ENCODE peak calls at places on chromosomes 11 and 22, in ten cellular contexts. M is AG04450; S is neural progenitor cell; C is colonic mucosa; A is heart left ventricle; J is adrenal gland; N is stomach; Q is CD4-positive, alpha-beta T cell; G is heart right ventricle; F is coronary artery. W is an unnamed sample.

GRCh38 chr11:116376054-116376453 is 396.7 kb downstream of the BUD13 start:
- DNase-seq in F (no peak), J (no peak), N (no peak), A (no peak), M (no peak), S (no peak), Q (no peak), G (no peak), C (no peak), W (no peak)

GRCh38 chr22:23822101-23822671 is 16.6 kb downstream of the DERL3 start:
- DNase-seq in C (no peak), G (no peak), N (no peak), Q (no peak), S (no peak), A (peak), F (no peak), M (no peak), J (no peak), W (no peak)

GRCh38 chr11:108865411-108865810 is 200.5 kb downstream of the DDX10 start:
- DNase-seq in C (no peak), Q (no peak), G (no peak), S (no peak), M (no peak), F (no peak), A (no peak), J (no peak), N (no peak), W (no peak)

GRCh38 chr11:113888848-113889247 is 13.5 kb upstream of the USP28 start:
- DNase-seq in F (no peak), N (no peak), J (no peak), C (no peak), S (no peak), M (no peak), A (no peak), Q (no peak), G (no peak), W (no peak)

GRCh38 chr11:112963368-112963955 is 2.2 kb downstream of the NCAM1 start:
- DNase-seq in Q (no peak), N (no peak), C (no peak), G (no peak), M (no peak), J (peak), S (peak), A (no peak), F (no peak), W (no peak)

GRCh38 chr22:20569059-20570058 is 61.9 kb downstream of the MED15 start:
- DNase-seq in F (peak), M (peak), S (no peak), C (no peak), Q (peak), A (peak), G (peak), N (peak), J (peak), W (peak)

GRCh38 chr11:70443043-70444030 is 45.0 kb downstream of the CTTN start:
- DNase-seq in F (no peak), S (no peak), M (no peak), C (no peak), G (no peak), N (no peak), A (no peak), J (no peak), Q (no peak), W (no peak)

GRCh38 chr11:102853956-102854355 is 10.5 kb upstream of the MMP3 start:
- DNase-seq in A (no peak), J (no peak), Q (no peak), C (peak), S (no peak), F (no peak), N (no peak), G (no peak), M (no peak), W (peak)

GRCh38 chr22:38882480-38882879 is 10.5 kb upstream of the CBX6 start:
- DNase-seq in G (no peak), N (no peak), J (peak), A (no peak), M (no peak), Q (no peak), C (no peak), S (no peak), F (peak), W (no peak)

GRCh38 chr22:20965104-20965887 is 1.8 kb upstream of the AIFM3 start:
- DNase-seq in N (no peak), G (no peak), A (peak), M (no peak), F (no peak), S (peak), J (no peak), Q (no peak), C (peak), W (no peak)

GRCh38 chr11:85809881-85810280 is 1.1 kb downstream of the SYTL2 start:
- DNase-seq in G (no peak), N (no peak), F (no peak), Q (no peak), J (no peak), S (peak), M (no peak), A (peak), C (peak), W (no peak)

GRCh38 chr22:38180841-38181452 is 683 bp downstream of the PLA2G6 start:
- DNase-seq in N (peak), J (peak), C (peak), A (peak), F (no peak), Q (peak), M (no peak), G (no peak), S (no peak), W (peak)

GRCh38 chr11:103541186-103541795 is 432.1 kb downstream of the DYNC2H1 start:
- DNase-seq in M (no peak), G (no peak), C (no peak), F (no peak), S (no peak), A (no peak), N (no peak), Q (no peak), J (no peak), W (no peak)

GRCh38 chr11:32374261-32374711 is 61.1 kb downstream of the WT1 start:
- DNase-seq in F (no peak), Q (peak), J (no peak), C (peak), M (no peak), G (no peak), N (no peak), A (no peak), S (peak), W (peak)

GRCh38 chr11:1756024-1756561 is 5.7 kb upstream of the IFITM10 start:
- DNase-seq in Q (no peak), M (no peak), J (peak), A (no peak), C (no peak), F (no peak), N (peak), G (peak), S (no peak), W (no peak)

GRCh38 chr11:116837231-116838091 is at the start of gene APOA1:
- DNase-seq in N (no peak), Q (no peak), F (no peak), M (no peak), G (peak), A (no peak), C (no peak), S (peak), J (no peak), W (peak)

GRCh38 chr11:57336111-57336666 is 497 bp upstream of the SSRP1 start:
- DNase-seq in M (no peak), N (no peak), F (no peak), G (no peak), C (no peak), J (no peak), Q (no peak), S (no peak), A (no peak), W (no peak)

GRCh38 chr11:133928628-133929059 is 28.1 kb downstream of the IGSF9B start:
- DNase-seq in Q (peak), S (no peak), C (peak), J (no peak), M (no peak), F (no peak), G (no peak), N (peak), A (no peak), W (no peak)

GRCh38 chr11:64000740-64001514 is 14.7 kb downstream of the OTUB1 start:
- DNase-seq in A (no peak), S (peak), J (no peak), Q (no peak), N (no peak), C (no peak), G (no peak), F (no peak), M (no peak), W (no peak)

GRCh38 chr11:452203-452744 is 2.2 kb downstream of the PTDSS2 start:
- DNase-seq in G (no peak), J (no peak), A (no peak), M (no peak), C (no peak), S (no peak), Q (no peak), F (no peak), N (no peak), W (no peak)

GRCh38 chr11:65506770-65507485 is 8.1 kb downstream of the MALAT1 start:
- DNase-seq in G (no peak), Q (peak), C (peak), F (peak), N (peak), A (no peak), J (peak), M (peak), S (peak), W (peak)

GRCh38 chr11:117925198-117925925 is 3.8 kb downstream of the TMPRSS13 start:
- DNase-seq in M (no peak), C (no peak), N (no peak), S (no peak), Q (no peak), A (no peak), J (no peak), F (no peak), G (peak), W (no peak)

GRCh38 chr11:63244862-63245261 is 1.5 kb upstream of the SLC22A25 start:
- DNase-seq in G (no peak), M (no peak), Q (no peak), N (no peak), A (no peak), J (no peak), C (no peak), S (no peak), F (no peak), W (no peak)

GRCh38 chr22:27965547-27965946 is 46.5 kb upstream of the PITPNB start:
- DNase-seq in A (no peak), Q (no peak), F (no peak), S (no peak), C (no peak), G (no peak), N (no peak), J (no peak), M (no peak), W (peak)

GRCh38 chr22:28923826-28924732 is 40.7 kb downstream of the ZNRF3 start:
- DNase-seq in C (peak), A (peak), M (no peak), J (peak), G (peak), F (no peak), N (peak), S (no peak), Q (no peak), W (peak)

GRCh38 chr11:58493676-58494075 is 14.2 kb downstream of the OR5B21 start:
- DNase-seq in C (no peak), Q (no peak), N (no peak), A (no peak), M (no peak), F (no peak), J (no peak), G (no peak), S (no peak), W (no peak)

GRCh38 chr11:115362997-115363396 is 141.2 kb downstream of the CADM1 start:
- DNase-seq in C (no peak), F (no peak), A (no peak), J (no peak), Q (no peak), M (no peak), G (no peak), N (no peak), S (no peak), W (no peak)

GRCh38 chr22:41395531-41396240 is 13.9 kb downstream of the TEF start:
- DNase-seq in J (no peak), S (no peak), G (no peak), A (no peak), M (no peak), F (no peak), C (no peak), Q (no peak), N (no peak), W (no peak)
- H3K27ac ChIP-seq in J (no peak), S (no peak), G (no peak), A (no peak), M (no peak), F (no peak), C (no peak), Q (no peak), N (no peak), W (no peak)

GRCh38 chr11:44270403-44271192 is 39.3 kb downstream of the ALX4 start:
- DNase-seq in S (no peak), Q (no peak), F (peak), J (no peak), G (no peak), A (no peak), C (no peak), N (no peak), M (no peak), W (no peak)

GRCh38 chr11:44268073-44268806 is 41.7 kb downstream of the ALX4 start:
- DNase-seq in Q (no peak), J (no peak), S (no peak), N (no peak), A (no peak), G (no peak), M (no peak), F (peak), C (no peak), W (no peak)

GRCh38 chr11:44268807-44269080 is 41.2 kb downstream of the ALX4 start:
- DNase-seq in J (no peak), S (no peak), C (no peak), Q (no peak), F (no peak), A (no peak), G (no peak), M (no peak), N (no peak), W (no peak)

GRCh38 chr11:44271286-44271685 is 38.7 kb downstream of the ALX4 start:
- DNase-seq in A (no peak), C (no peak), S (no peak), N (no peak), F (no peak), J (no peak), G (no peak), M (no peak), Q (no peak), W (no peak)

DNA sequence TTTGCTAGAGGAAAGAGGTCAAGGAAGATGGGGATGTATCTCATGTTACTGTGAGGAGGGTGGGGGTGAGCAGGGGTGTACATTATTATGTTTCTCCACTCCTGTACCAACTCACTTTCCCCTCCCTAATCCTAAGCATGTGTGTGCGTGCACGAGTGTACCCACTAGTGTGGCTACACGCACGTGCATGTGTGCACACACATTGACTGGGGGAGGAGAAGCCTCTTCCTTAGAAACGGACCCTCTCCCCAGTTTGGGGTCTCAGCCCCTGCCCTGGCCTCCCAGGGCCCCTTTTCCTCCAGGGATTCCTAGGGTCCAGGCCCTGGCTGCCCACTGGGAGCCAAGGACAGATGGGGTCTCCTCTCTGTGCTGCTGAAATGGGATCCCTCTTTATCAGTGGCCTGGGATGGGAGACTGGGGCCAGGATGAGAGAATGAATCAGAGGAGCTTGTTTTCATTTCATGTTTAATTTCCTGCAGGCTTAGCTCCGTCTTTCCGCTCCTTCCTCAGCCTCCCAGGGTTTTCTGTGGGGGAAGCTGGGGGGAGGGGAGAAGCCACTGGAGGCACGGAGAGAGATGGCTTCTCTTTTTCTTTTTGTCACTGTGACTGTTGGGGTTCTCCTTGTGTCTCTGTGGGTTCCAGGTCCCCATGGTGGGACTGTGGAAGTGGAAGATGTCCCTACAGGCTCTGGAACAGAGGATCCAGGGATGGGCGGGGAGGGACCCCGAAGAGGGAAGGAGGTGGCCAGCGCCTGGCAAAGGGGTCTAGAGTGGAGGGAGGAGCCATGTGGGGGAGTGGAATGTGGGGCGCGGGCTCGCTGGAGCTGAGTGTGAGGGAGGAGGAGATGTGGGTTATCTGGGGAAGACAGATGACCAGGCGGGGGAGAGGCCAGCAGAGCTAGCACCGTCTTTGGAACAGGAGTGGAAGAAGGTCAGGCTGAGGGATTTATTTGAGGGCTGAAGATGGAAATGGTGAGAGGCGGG is 40.3 kb downstream of the ALX4 start:
- DNase-seq in Q (no peak), F (peak), N (no peak), S (no peak), A (no peak), C (no peak), G (no peak), J (no peak), M (no peak), W (no peak)
- H3K27ac ChIP-seq in Q (no peak), F (no peak), N (no peak), S (no peak), A (no peak), C (no peak), G (no peak), J (no peak), M (peak), W (no peak)

DNA sequence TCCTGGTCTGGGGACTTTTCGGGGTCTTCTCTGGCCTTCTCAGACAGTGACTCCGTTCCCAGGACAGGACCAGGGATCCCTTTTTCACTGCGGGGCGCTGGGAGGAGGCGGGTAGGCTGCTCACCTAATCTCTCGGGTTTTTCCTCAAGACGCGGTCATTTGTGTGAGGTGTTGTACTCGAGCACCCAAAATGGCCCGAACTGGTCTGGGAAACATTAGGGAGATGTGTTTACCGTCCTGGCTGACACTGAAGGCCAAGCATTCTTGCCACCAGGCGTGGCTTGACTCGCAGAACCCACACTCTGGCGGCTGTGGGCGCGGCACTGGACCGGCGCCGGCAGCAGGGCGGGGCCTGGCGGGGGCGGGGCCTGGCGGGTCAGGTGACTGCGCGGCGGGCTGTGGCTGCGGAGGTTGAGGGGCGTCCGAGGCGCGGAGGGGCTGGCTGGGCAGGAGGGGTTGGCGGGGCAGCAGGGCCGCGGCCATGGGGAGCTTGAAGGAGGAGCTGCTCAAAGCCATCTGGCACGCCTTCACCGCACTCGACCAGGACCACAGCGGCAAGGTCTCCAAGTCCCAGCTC is at the start of gene SWAP70:
- DNase-seq in G (peak), A (peak), C (peak), J (peak), M (peak), N (peak), F (peak), S (peak), Q (peak), W (peak)
- H3K27ac ChIP-seq in G (peak), A (peak), C (peak), J (peak), M (peak), N (peak), F (peak), S (no peak), Q (no peak), W (peak)

GRCh38 chr22:50267591-50268390 is 2.4 kb downstream of the MAPK11 start:
- DNase-seq in S (peak), J (peak), C (peak), F (no peak), Q (peak), M (no peak), G (peak), N (peak), A (peak), W (peak)

GRCh38 chr22:50269573-50270301 is 443 bp downstream of the MAPK11 start:
- DNase-seq in Q (no peak), N (no peak), M (no peak), G (peak), C (no peak), J (no peak), F (no peak), A (no peak), S (no peak), W (no peak)

GRCh38 chr22:50270302-50271010 is at the start of gene MAPK11:
- DNase-seq in Q (peak), C (peak), A (peak), M (no peak), G (peak), J (peak), N (peak), F (no peak), S (peak), W (peak)

GRCh38 chr22:50266994-50267393 is 3.2 kb downstream of the MAPK11 start:
- DNase-seq in J (no peak), F (no peak), Q (no peak), N (no peak), G (no peak), S (no peak), M (no peak), C (no peak), A (no peak), W (no peak)

GRCh38 chr22:50268655-50269113 is 1.5 kb downstream of the MAPK11 start:
- DNase-seq in M (no peak), J (no peak), C (peak), G (no peak), Q (no peak), A (no peak), S (no peak), N (peak), F (no peak), W (peak)
- H3K27ac ChIP-seq in M (no peak), J (no peak), C (no peak), G (no peak), Q (no peak), A (peak), S (no peak), N (no peak), F (no peak), W (no peak)

DNA sequence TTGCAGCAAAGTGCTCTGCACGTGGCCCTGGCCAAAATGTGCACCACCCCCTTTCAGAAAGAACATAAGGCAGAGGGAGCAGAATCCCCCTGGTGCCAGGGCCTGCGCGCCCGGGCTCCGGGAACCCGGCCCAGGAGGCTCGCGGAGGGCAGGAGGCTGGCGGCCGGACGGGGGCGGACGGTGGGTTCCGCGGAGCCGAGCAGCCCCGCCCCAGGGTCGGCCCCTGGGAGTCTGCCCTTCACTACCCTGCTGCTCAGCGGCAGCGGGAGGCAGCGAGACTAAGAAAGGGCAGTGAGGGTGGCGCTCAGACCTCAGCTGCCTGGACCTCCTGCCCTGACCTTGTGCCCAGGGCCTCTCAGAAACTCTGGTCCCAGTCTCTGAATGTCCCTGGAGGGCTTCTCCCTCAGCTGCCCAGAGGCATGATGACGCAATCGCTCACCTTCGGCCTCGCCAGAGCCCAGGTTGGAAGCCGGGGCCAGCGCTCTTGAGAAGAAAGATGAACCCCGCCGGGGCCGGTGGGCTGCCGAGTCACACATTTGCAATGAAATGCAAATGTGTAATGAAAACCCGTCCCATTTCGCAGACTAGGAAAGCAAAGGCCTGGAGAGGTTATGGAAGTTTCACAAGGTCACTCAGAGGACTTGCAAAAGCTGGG is 1.1 kb upstream of the CLMP start:
- DNase-seq in J (no peak), N (no peak), C (no peak), M (no peak), G (no peak), A (no peak), Q (no peak), F (no peak), S (peak), W (no peak)
- H3K27ac ChIP-seq in J (no peak), N (peak), C (peak), M (peak), G (peak), A (no peak), Q (no peak), F (no peak), S (no peak), W (no peak)